ENCODE peak calls at places on chromosomes 16 and 17, in seven cellular contexts. One of them, this sample, is unnamed.

GRCh38 chr16:4016648-4017047 is 99.6 kb downstream of the ADCY9 start:
- DNase-seq in activated T-helper 9 cell treated with anti-CD3 and anti-CD28 coated beads, Interleukin-2, amount 50 U/mL, for 16 hours: no peak
- DNase-seq in breast epithelium: no peak
- DNase-seq in gastrocnemius medialis: no peak
- DNase-seq in EL: no peak
- DNase-seq in mesendoderm: no peak
- DNase-seq in fibroblast of pulmonary artery: peak; percentile 7
- DNase-seq in this sample: no peak

GRCh38 chr17:61551255-61551742 is 39.7 kb downstream of the NACA2 start:
- DNase-seq in activated T-helper 9 cell treated with anti-CD3 and anti-CD28 coated beads, Interleukin-2, amount 50 U/mL, for 16 hours: no peak
- DNase-seq in breast epithelium: no peak
- DNase-seq in gastrocnemius medialis: no peak
- DNase-seq in EL: peak; percentile 60
- DNase-seq in mesendoderm: peak; percentile 34
- DNase-seq in fibroblast of pulmonary artery: peak; percentile 68
- DNase-seq in this sample: peak; percentile 66

GRCh38 chr17:18109935-18110334 is 1.4 kb downstream of the MYO15A start:
- DNase-seq in activated T-helper 9 cell treated with anti-CD3 and anti-CD28 coated beads, Interleukin-2, amount 50 U/mL, for 16 hours: no peak
- DNase-seq in breast epithelium: no peak
- DNase-seq in gastrocnemius medialis: no peak
- DNase-seq in EL: no peak
- DNase-seq in mesendoderm: no peak
- DNase-seq in fibroblast of pulmonary artery: no peak
- DNase-seq in this sample: no peak

GRCh38 chr17:17712268-17712924 is 31.1 kb downstream of the RAI1 start:
- DNase-seq in activated T-helper 9 cell treated with anti-CD3 and anti-CD28 coated beads, Interleukin-2, amount 50 U/mL, for 16 hours: no peak
- DNase-seq in breast epithelium: no peak
- DNase-seq in gastrocnemius medialis: no peak
- DNase-seq in EL: peak; percentile 83
- DNase-seq in mesendoderm: no peak
- DNase-seq in fibroblast of pulmonary artery: peak; percentile 94
- DNase-seq in this sample: peak; percentile 47

GRCh38 chr16:82867425-82867824 is 240.7 kb downstream of the CDH13 start:
- DNase-seq in activated T-helper 9 cell treated with anti-CD3 and anti-CD28 coated beads, Interleukin-2, amount 50 U/mL, for 16 hours: no peak
- DNase-seq in breast epithelium: no peak
- DNase-seq in gastrocnemius medialis: no peak
- DNase-seq in EL: peak; percentile 51
- DNase-seq in mesendoderm: no peak
- DNase-seq in fibroblast of pulmonary artery: peak; percentile 7
- DNase-seq in this sample: no peak

GRCh38 chr16:30649725-30650368 is 913 bp upstream of the PRR14 start:
- DNase-seq in activated T-helper 9 cell treated with anti-CD3 and anti-CD28 coated beads, Interleukin-2, amount 50 U/mL, for 16 hours: no peak
- DNase-seq in breast epithelium: no peak
- DNase-seq in gastrocnemius medialis: no peak
- DNase-seq in EL: no peak
- DNase-seq in mesendoderm: no peak
- DNase-seq in fibroblast of pulmonary artery: no peak
- DNase-seq in this sample: no peak

GRCh38 chr17:50064253-50064991 is 8.5 kb downstream of the ITGA3 start:
- DNase-seq in activated T-helper 9 cell treated with anti-CD3 and anti-CD28 coated beads, Interleukin-2, amount 50 U/mL, for 16 hours: no peak
- DNase-seq in breast epithelium: peak; percentile 74
- DNase-seq in gastrocnemius medialis: peak; percentile 56
- DNase-seq in EL: peak; percentile 100
- DNase-seq in mesendoderm: peak; percentile 73
- DNase-seq in fibroblast of pulmonary artery: peak; percentile 95
- DNase-seq in this sample: peak; percentile 97

GRCh38 chr17:56593073-56593740 is at the start of gene NOG:
- DNase-seq in activated T-helper 9 cell treated with anti-CD3 and anti-CD28 coated beads, Interleukin-2, amount 50 U/mL, for 16 hours: no peak
- DNase-seq in breast epithelium: no peak
- DNase-seq in gastrocnemius medialis: peak; percentile 61
- DNase-seq in EL: peak; percentile 78
- DNase-seq in mesendoderm: peak; percentile 87
- DNase-seq in fibroblast of pulmonary artery: no peak
- DNase-seq in this sample: peak; percentile 82

GRCh38 chr16:47069841-47070584 is 73.7 kb downstream of the NETO2 start:
- DNase-seq in activated T-helper 9 cell treated with anti-CD3 and anti-CD28 coated beads, Interleukin-2, amount 50 U/mL, for 16 hours: no peak
- DNase-seq in breast epithelium: no peak
- DNase-seq in gastrocnemius medialis: no peak
- DNase-seq in EL: no peak
- DNase-seq in mesendoderm: no peak
- DNase-seq in fibroblast of pulmonary artery: no peak
- DNase-seq in this sample: no peak

GRCh38 chr16:83954577-83955016 is 1.6 kb downstream of the OSGIN1 start:
- DNase-seq in activated T-helper 9 cell treated with anti-CD3 and anti-CD28 coated beads, Interleukin-2, amount 50 U/mL, for 16 hours: no peak
- DNase-seq in breast epithelium: no peak
- DNase-seq in gastrocnemius medialis: peak; percentile 66
- DNase-seq in EL: peak; percentile 82
- DNase-seq in mesendoderm: peak; percentile 94
- DNase-seq in fibroblast of pulmonary artery: peak; percentile 56
- DNase-seq in this sample: peak; percentile 59

GRCh38 chr17:42287305-42288077 is 807 bp upstream of the STAT5A start:
- DNase-seq in activated T-helper 9 cell treated with anti-CD3 and anti-CD28 coated beads, Interleukin-2, amount 50 U/mL, for 16 hours: peak; percentile 25
- DNase-seq in breast epithelium: no peak
- DNase-seq in gastrocnemius medialis: peak; percentile 44
- DNase-seq in EL: no peak
- DNase-seq in mesendoderm: no peak
- DNase-seq in fibroblast of pulmonary artery: no peak
- DNase-seq in this sample: no peak

GRCh38 chr17:50204431-50204830 is 3.0 kb upstream of the COL1A1 start:
- DNase-seq in activated T-helper 9 cell treated with anti-CD3 and anti-CD28 coated beads, Interleukin-2, amount 50 U/mL, for 16 hours: no peak
- DNase-seq in breast epithelium: no peak
- DNase-seq in gastrocnemius medialis: no peak
- DNase-seq in EL: peak; percentile 5
- DNase-seq in mesendoderm: no peak
- DNase-seq in fibroblast of pulmonary artery: no peak
- DNase-seq in this sample: no peak